ENCODE peak calls at places on chromosomes 2 and 18, in five cellular contexts. Y is activated CD4-positive, CD25-positive, alpha-beta regulatory T cell; Z is left cardiac atrium; J is occipital lobe; O is T follicular helper cell. B is an unnamed sample.

GRCh38 chr18:5543854-5544389 is at the start of gene EPB41L3:
- DNase-seq in Y (no peak), Z (peak), J (no peak), O (no peak), B (peak)

GRCh38 chr2:234363011-234363487 is 133.8 kb downstream of the ARL4C start:
- DNase-seq in Y (no peak), Z (no peak), J (no peak), O (no peak), B (no peak)

GRCh38 chr2:177772529-177772928 is 300.0 kb downstream of the PDE11A start:
- DNase-seq in Y (no peak), Z (no peak), J (no peak), O (no peak), B (no peak)

GRCh38 chr2:99278793-99279291 is 22.2 kb downstream of the LYG1 start:
- DNase-seq in Y (no peak), Z (no peak), J (no peak), O (no peak), B (no peak)

GRCh38 chr2:135831180-135831812 is 5.7 kb downstream of the LCT start:
- DNase-seq in Y (no peak), Z (no peak), J (no peak), O (no peak), B (no peak)

GRCh38 chr2:203580846-203581245 is 45.7 kb upstream of the RAPH1 start:
- DNase-seq in Y (no peak), Z (no peak), J (no peak), O (no peak), B (no peak)

GRCh38 chr2:111668274-111668616 is 215.7 kb downstream of the ANAPC1 start:
- DNase-seq in Y (no peak), Z (no peak), J (no peak), O (no peak), B (no peak)

GRCh38 chr2:10481666-10482157 is 33.6 kb upstream of the ODC1 start:
- DNase-seq in Y (no peak), Z (no peak), J (no peak), O (no peak), B (no peak)

GRCh38 chr2:191552036-191552435 is 125.9 kb upstream of the NABP1 start:
- DNase-seq in Y (no peak), Z (no peak), J (no peak), O (no peak), B (no peak)

GRCh38 chr2:180001726-180002125 is 5.4 kb downstream of the CWC22 start:
- DNase-seq in Y (no peak), Z (no peak), J (no peak), O (no peak), B (no peak)

GRCh38 chr2:172672114-172672513 is 63.5 kb upstream of the RAPGEF4 start:
- DNase-seq in Y (no peak), Z (no peak), J (no peak), O (no peak), B (no peak)

GRCh38 chr2:118994778-118995177 is 52.8 kb downstream of the MARCO start:
- DNase-seq in Y (no peak), Z (no peak), J (no peak), O (no peak), B (no peak)

GRCh38 chr2:33134086-33134763 is 187.5 kb downstream of the LTBP1 start:
- DNase-seq in Y (no peak), Z (peak), J (peak), O (no peak), B (no peak)

GRCh38 chr2:37100054-37100453 is 15.7 kb downstream of the GPATCH11 start:
- DNase-seq in Y (no peak), Z (no peak), J (no peak), O (no peak), B (no peak)

GRCh38 chr2:3519255-3520190 is at the start of gene ADI1:
- DNase-seq in Y (peak), Z (peak), J (peak), O (peak), B (peak)

GRCh38 chr2:71940695-71941094 is 207.0 kb downstream of the CYP26B1 start:
- DNase-seq in Y (no peak), Z (no peak), J (no peak), O (no peak), B (no peak)

GRCh38 chr18:28178720-28179119 is 1.8 kb upstream of the CDH2 start:
- DNase-seq in Y (no peak), Z (no peak), J (no peak), O (no peak), B (no peak)

GRCh38 chr2:84214455-84214854 is 244.6 kb downstream of the SUCLG1 start:
- DNase-seq in Y (no peak), Z (no peak), J (no peak), O (no peak), B (no peak)

GRCh38 chr2:68992933-68993332 is 18.5 kb downstream of the GKN1 start:
- DNase-seq in Y (no peak), Z (no peak), J (no peak), O (no peak), B (no peak)

GRCh38 chr2:65050931-65051330 is 5.3 kb upstream of the CEP68 start:
- DNase-seq in Y (no peak), Z (no peak), J (no peak), O (no peak), B (no peak)

GRCh38 chr2:132426621-132427020 is 10.0 kb downstream of the GPR39 start:
- DNase-seq in Y (no peak), Z (no peak), J (no peak), O (no peak), B (no peak)

GRCh38 chr2:196239622-196240587 is 68.5 kb upstream of the STK17B start:
- DNase-seq in Y (peak), Z (peak), J (no peak), O (peak), B (peak)

GRCh38 chr2:240506406-240507059 is 51.3 kb downstream of the ANKMY1 start:
- DNase-seq in Y (no peak), Z (no peak), J (no peak), O (no peak), B (no peak)

GRCh38 chr18:38644875-38645641 is 1079.5 kb upstream of the CELF4 start:
- DNase-seq in Y (no peak), Z (no peak), J (no peak), O (no peak), B (no peak)

GRCh38 chr2:190717764-190718651 is 69.1 kb downstream of the NAB1 start:
- DNase-seq in Y (no peak), Z (no peak), J (no peak), O (no peak), B (no peak)

GRCh38 chr2:134583462-134583861 is 135.3 kb downstream of the TMEM163 start:
- DNase-seq in Y (no peak), Z (no peak), J (no peak), O (no peak), B (no peak)

GRCh38 chr18:35267161-35267651 is 22.8 kb downstream of the ZSCAN30 start:
- DNase-seq in Y (peak), Z (peak), J (peak), O (peak), B (peak)

GRCh38 chr2:84946204-84947009 is 24.6 kb upstream of the KCMF1 start:
- DNase-seq in Y (peak), Z (no peak), J (no peak), O (peak), B (peak)

GRCh38 chr2:120847700-120848321 is 112.1 kb downstream of the GLI2 start:
- DNase-seq in Y (no peak), Z (no peak), J (no peak), O (no peak), B (no peak)

GRCh38 chr2:16127958-16128357 is 187.6 kb downstream of the MYCN start:
- DNase-seq in Y (no peak), Z (no peak), J (no peak), O (no peak), B (no peak)

GRCh38 chr2:238811765-238812164 is 36.1 kb upstream of the TWIST2 start:
- DNase-seq in Y (no peak), Z (no peak), J (no peak), O (no peak), B (no peak)

GRCh38 chr2:96108578-96109561 is 7.5 kb downstream of the ADRA2B start:
- DNase-seq in Y (no peak), Z (peak), J (no peak), O (no peak), B (no peak)

GRCh38 chr2:118241128-118241527 is 152.9 kb downstream of the INSIG2 start:
- DNase-seq in Y (no peak), Z (no peak), J (no peak), O (no peak), B (no peak)

GRCh38 chr18:48711651-48712486 is 173.0 kb downstream of the CTIF start:
- DNase-seq in Y (no peak), Z (peak), J (no peak), O (no peak), B (no peak)